ENCODE peak calls at places on chromosome 20, in eight cellular contexts. O, H, G, U, N, R, F and Y are unnamed samples. For H3K4me1 and H3K9me3, the result is how much of the 10 kb centered on the place peaks cover.

GRCh38 chr20:59902470-59902869 is 31.0 kb downstream of the SYCP2 start:
- DNase-seq in O (no peak), H (no peak), G (no peak), U (no peak), N (no peak), R (no peak), F (no peak), Y (no peak)

GRCh38 chr20:62818592-62819493 is 2.0 kb downstream of the COL9A3 start:
- DNase-seq in O (peak), H (no peak), G (peak), U (peak), N (no peak), R (no peak), F (no peak), Y (no peak)

GRCh38 chr20:2142649-2143048 is 41.0 kb downstream of the STK35 start:
- DNase-seq in O (no peak), H (no peak), G (no peak), U (no peak), N (no peak), R (no peak), F (no peak), Y (no peak)

GRCh38 chr20:32495949-32496348 is 89.2 kb downstream of the NOL4L start:
- DNase-seq in O (peak), H (no peak), G (no peak), U (no peak), N (no peak), R (no peak), F (no peak), Y (no peak)

GRCh38 chr20:35849726-35850125 is 77.9 kb downstream of the PHF20 start:
- DNase-seq in O (no peak), H (no peak), G (no peak), U (no peak), N (no peak), R (no peak), F (no peak), Y (no peak)

GRCh38 chr20:7806831-7807230 is 133.4 kb downstream of the HAO1 start:
- DNase-seq in O (no peak), H (no peak), G (no peak), U (no peak), N (no peak), R (no peak), F (no peak), Y (no peak)

GRCh38 chr20:60222497-60222896 is 264.3 kb downstream of the CDH26 start:
- DNase-seq in O (no peak), H (no peak), G (no peak), U (no peak), N (no peak), R (no peak), F (no peak), Y (no peak)

GRCh38 chr20:1950836-1951235 is 43.0 kb downstream of the PDYN start:
- DNase-seq in O (peak), H (no peak), G (no peak), U (no peak), N (no peak), R (no peak), F (peak), Y (no peak)

GRCh38 chr20:32091888-32092346 is 17.6 kb upstream of the TM9SF4 start:
- DNase-seq in O (peak), H (peak), G (peak), U (peak), N (peak), R (peak), F (peak), Y (peak)

GRCh38 chr20:25623225-25623735 is 534 bp downstream of the NANP start:
- DNase-seq in O (peak), H (peak), G (peak), U (peak), N (no peak), R (peak), F (peak), Y (peak)

GRCh38 chr20:36876473-36876833 is 515 bp downstream of the TLDC2 start:
- DNase-seq in O (no peak), H (no peak), G (no peak), U (no peak), N (no peak), R (peak), F (no peak), Y (no peak)

GRCh38 chr20:10366898-10367419 is 67.1 kb downstream of the MKKS start:
- DNase-seq in O (no peak), H (no peak), G (no peak), U (no peak), N (no peak), R (no peak), F (no peak), Y (no peak)

GRCh38 chr20:37365760-37366638 is 20.1 kb downstream of the SRC start:
- DNase-seq in O (peak), H (no peak), G (no peak), U (no peak), N (no peak), R (no peak), F (no peak), Y (no peak)

GRCh38 chr20:23832775-23833508 is 6.4 kb upstream of the CST2 start:
- DNase-seq in O (no peak), H (no peak), G (no peak), U (no peak), N (no peak), R (no peak), F (no peak), Y (no peak)

GRCh38 chr20:36631651-36632050 is 14.3 kb downstream of the SLA2 start:
- DNase-seq in O (no peak), H (no peak), G (no peak), U (no peak), N (no peak), R (no peak), F (no peak), Y (no peak)

GRCh38 chr20:47013606-47014005 is 119.0 kb downstream of the EYA2 start:
- DNase-seq in O (no peak), H (no peak), G (no peak), U (no peak), N (no peak), R (no peak), F (no peak), Y (no peak)

DNA sequence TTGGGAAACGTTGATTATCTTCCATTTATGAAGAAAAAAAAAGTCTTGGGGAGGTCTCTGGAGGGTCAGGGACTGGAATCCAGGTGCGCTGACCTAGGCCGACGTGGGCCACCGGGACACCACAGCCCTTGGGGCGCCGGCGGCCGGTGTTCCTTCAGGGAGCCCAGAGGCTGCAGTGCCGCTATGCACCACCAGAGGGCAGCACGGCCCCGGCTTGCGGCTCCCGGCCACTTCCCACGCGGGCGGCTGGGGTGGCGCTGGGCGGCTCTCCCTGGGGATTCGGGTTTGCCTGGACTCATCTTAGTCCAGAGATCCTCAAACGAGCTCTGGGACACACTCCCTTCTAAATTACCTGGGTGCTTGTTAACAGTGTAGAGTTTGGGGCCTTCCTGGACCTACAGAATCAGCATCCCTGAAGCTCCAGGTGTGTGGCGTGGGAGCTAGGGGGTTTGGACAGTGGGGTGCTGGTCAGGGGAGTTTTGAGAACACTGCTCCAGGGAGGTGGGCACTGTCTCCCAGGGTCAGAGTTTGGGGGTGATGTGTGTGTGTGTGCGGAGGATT is 23.0 kb upstream of the GTSF1L start:
- DNase-seq in O (peak), H (peak), G (peak), U (peak), N (peak), R (peak), F (peak), Y (peak)
- H3K4me1 ChIP-seq in O (under half), H (under half), G (under half), U (under half), N (under half), R (under half), F (under half), Y (under half)

DNA sequence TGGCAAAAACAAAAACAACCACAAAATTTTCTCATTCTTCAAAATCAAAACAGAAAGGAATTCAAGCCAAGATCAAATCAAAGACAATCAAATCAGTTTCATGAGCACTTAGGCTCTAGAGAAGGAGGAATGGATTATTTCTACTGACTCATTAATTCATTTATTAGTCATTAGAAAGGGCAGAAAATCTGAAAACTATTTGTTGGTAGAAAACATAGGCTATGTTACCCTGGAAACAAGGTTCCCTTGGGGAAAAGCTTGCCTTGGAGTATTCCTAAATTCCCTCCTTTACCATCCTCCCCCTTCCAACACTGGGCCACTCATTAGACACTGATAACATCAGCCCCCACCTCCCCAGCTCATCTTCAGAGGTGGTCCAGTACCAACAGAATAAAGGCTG is 17.5 kb downstream of the KIF16B start:
- DNase-seq in O (no peak), H (no peak), G (no peak), U (no peak), N (no peak), R (no peak), F (no peak), Y (no peak)
- H3K9me3 ChIP-seq in O (under half), H (under half), G (under half), U (under half), N (under half), R (under half), F (under half), Y (under half)

DNA sequence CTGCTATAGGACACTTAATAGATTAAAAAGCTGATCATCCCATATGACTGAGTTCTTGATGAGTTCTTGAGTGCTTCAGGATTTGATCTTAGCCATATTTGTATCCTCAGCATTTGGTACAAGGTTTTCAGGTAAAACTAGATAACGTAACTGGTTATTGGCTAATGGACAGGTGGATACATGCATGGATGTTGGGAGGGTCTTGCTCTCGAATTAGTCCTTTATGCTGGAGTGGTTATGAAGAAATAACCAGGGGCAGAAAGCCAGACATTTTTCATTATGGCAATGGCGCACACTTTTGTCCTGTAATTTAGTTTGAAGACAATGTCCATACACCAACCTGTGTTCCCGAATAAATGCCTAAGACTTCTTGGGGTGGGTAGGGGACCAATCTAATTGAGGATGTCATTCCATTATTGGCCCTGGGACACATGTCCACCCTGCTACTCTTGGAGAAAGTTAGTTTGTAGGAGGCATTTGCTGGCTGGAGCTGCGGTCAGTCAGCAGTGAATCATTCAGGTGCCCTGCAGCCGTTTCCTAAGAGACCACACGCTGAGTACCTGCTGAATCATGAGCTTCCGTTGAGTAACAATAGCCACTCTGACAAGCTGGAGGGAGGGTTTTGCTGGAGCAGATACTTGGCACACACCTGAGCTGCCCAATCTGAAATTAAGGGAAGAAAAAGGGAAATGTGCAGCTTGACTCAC is 194.4 kb downstream of the FOXA2 start:
- DNase-seq in O (no peak), H (no peak), G (peak), U (no peak), N (peak), R (peak), F (no peak), Y (no peak)
- H3K4me1 ChIP-seq in O (under half), H (under half), G (under half), U (under half), N (under half), R (under half), F (under half), Y (under half)

GRCh38 chr20:17948442-17948841 is 20.2 kb downstream of the SNX5 start:
- DNase-seq in O (no peak), H (no peak), G (no peak), U (no peak), N (no peak), R (no peak), F (no peak), Y (no peak)
- H3K9me3 ChIP-seq in O (under half), H (under half), G (under half), U (under half), N (under half), R (under half), F (under half), Y (under half)

DNA sequence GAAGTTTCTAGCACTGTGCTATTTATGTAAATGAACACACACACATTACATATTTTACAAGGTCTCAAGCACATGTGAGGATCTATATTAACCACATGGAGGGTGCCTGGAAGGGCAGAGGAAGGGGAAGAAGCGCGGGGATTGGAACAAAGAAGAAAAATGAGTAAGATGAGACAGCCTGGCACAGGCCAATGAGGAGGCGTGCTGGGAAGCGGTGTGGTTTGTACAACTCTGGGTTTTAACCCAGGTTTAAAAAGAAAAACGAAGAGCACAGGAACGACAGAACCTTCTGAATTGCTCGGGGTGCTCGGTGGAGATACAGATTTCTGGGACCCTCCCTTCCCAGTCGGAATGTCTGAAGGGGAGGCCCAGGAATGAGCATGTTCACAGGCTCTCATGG is 5.6 kb downstream of the KCNG1 start:
- DNase-seq in O (no peak), H (no peak), G (no peak), U (no peak), N (no peak), R (no peak), F (no peak), Y (no peak)
- H3K4me1 ChIP-seq in O (under half), H (under half), G (under half), U (under half), N (under half), R (under half), F (half or more), Y (under half)

DNA sequence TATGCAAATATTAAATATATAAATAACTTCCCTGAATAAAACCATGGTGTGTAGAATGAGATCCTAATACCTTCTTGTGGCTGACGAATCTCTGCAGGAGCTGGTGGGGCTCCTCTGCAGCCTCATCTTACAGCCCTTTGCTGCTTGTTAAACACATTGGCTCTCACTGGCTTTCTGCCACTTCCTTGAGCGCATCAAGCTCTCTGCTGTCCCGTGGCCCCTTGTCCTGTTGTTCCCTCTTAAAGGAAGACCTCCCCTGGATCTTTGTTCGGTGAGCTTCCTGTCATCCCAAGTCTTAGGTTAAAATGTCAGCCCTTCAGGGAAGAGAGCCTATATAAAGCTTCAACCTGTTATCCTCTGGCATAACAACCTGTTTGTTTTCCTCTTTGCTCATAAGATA is 519.6 kb downstream of the DOK5 start:
- DNase-seq in O (no peak), H (no peak), G (no peak), U (no peak), N (no peak), R (no peak), F (peak), Y (no peak)
- H3K9me3 ChIP-seq in O (under half), H (under half), G (under half), U (under half), N (under half), R (under half), F (under half), Y (under half)